ENCODE peak calls at places on chromosome 11, in four cellular contexts. K is lower lobe of right lung; X is stimulated activated CD8-positive, alpha-beta memory T cell treated with anti-CD3 and anti-CD28 coated beads, Interleukin-12 subunit alpha, Interleukin-12 subunit beta, amount 100 ng/mL, for 4 hours; V is thoracic aorta. D is an unnamed sample.

GRCh38 chr11:17642370-17642769 is 77.0 kb upstream of the MYOD1 start:
- DNase-seq in K (no peak), X (no peak), V (no peak), D (no peak)

GRCh38 chr11:129315781-129316579 is 59.7 kb upstream of the BARX2 start:
- DNase-seq in K (peak), X (no peak), V (no peak), D (peak)

GRCh38 chr11:109486129-109486528 is 64.1 kb downstream of the C11orf87 start:
- DNase-seq in K (no peak), X (no peak), V (no peak), D (peak)

GRCh38 chr11:128686745-128687177 is 7.1 kb upstream of the FLI1 start:
- DNase-seq in K (peak), X (peak), V (no peak), D (no peak)

GRCh38 chr11:76832365-76832764 is 28.4 kb upstream of the ACER3 start:
- DNase-seq in K (no peak), X (no peak), V (no peak), D (no peak)

GRCh38 chr11:36095716-36096115 is 151.9 kb downstream of the LDLRAD3 start:
- DNase-seq in K (no peak), X (no peak), V (no peak), D (no peak)

GRCh38 chr11:69352715-69353325 is 58.9 kb downstream of the MYEOV start:
- DNase-seq in K (peak), X (no peak), V (no peak), D (no peak)

GRCh38 chr11:120400564-120401364 is 64.6 kb downstream of the ARHGEF12 start:
- DNase-seq in K (no peak), X (no peak), V (no peak), D (peak)

GRCh38 chr11:4211991-4212390 is 117.4 kb downstream of the RRM1 start:
- DNase-seq in K (no peak), X (no peak), V (no peak), D (no peak)

GRCh38 chr11:47413908-47414684 is 5.7 kb downstream of the SLC39A13 start:
- DNase-seq in K (no peak), X (no peak), V (no peak), D (no peak)

GRCh38 chr11:81987829-81988472 is 745.7 kb downstream of the FAM181B start:
- DNase-seq in K (no peak), X (no peak), V (no peak), D (no peak)

GRCh38 chr11:76656087-76656531 is 14.4 kb downstream of the LRRC32 start:
- DNase-seq in K (no peak), X (no peak), V (no peak), D (no peak)

D was measured in NCI-H2029 treated with DMSO at 0.1 percent for 48 hours.